ENCODE peak calls at places on chromosomes 3 and 15, in four cellular contexts. W is mesendoderm, O is IMR-90, H is coronary artery. K is an unnamed sample.

GRCh38 chr15:41262571-41262970 is 31.5 kb downstream of the CHP1 start:
- DNase-seq in H (no peak), O (no peak), W (no peak), K (no peak)

GRCh38 chr3:175338775-175339535 is 479.8 kb downstream of the NAALADL2 start:
- DNase-seq in H (no peak), O (peak; percentile 73), W (peak; percentile 29), K (no peak)

GRCh38 chr3:66376568-66376967 is 124.3 kb downstream of the LRIG1 start:
- DNase-seq in O (peak; percentile 85), H (no peak), W (no peak), K (no peak)

GRCh38 chr3:186953011-186953487 is 22.7 kb downstream of the ST6GAL1 start:
- DNase-seq in W (no peak), O (peak; percentile 56), H (no peak), K (no peak)

GRCh38 chr15:40106203-40107161 is 2.2 kb downstream of the BMF start:
- DNase-seq in O (peak; percentile 49), H (peak; percentile 78), W (peak; percentile 98), K (peak; percentile 83)

GRCh38 chr3:186219211-186219638 is 110.3 kb upstream of the ETV5 start:
- DNase-seq in W (no peak), H (no peak), O (no peak), K (no peak)

GRCh38 chr3:160778480-160778879 is 22.4 kb downstream of the PPM1L start:
- DNase-seq in H (no peak), W (no peak), O (no peak), K (no peak)

GRCh38 chr3:21750831-21751391 is at the start of gene ZNF385D:
- DNase-seq in O (peak; percentile 33), W (peak; percentile 97), H (peak; percentile 89), K (no peak)

GRCh38 chr3:27681249-27681748 is 40.8 kb downstream of the EOMES start:
- DNase-seq in O (peak; percentile 83), W (peak; percentile 88), H (no peak), K (peak; percentile 38)

DNA sequence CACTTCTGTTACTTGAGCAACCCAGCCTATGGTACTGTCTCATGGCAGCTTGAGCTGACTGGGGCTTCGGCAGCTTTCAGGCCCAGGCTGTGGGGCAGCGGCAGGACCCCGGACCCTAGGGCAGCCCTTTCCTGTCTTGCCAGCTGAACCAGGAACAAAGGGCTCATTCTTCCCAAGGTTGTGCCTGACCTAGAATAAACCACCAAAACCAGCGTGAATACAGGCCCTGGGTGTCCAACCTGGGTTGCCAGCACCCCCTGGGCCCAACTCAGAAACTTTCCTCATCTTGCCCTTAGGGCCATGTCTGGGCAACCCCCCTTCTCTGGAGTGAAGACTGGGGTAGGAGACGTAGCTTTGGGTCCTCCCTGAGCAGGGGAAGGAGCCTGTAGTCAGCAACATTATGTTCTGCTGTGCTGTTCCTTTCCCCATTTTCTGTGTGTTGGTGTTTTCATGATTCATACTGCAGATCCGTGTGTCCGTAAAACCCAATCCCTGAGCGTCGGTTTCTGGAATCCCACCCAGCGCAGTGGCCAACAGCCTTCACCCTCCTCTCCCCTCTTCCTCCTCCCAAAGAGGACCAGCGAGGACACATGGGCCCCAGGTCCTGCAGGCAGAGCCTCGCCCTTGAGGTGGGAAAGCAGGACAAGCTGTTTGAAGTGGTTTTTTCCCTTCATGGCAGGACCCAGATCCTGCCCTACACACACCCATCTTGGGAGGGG is 33.5 kb downstream of the TKT start:
- DNase-seq in O (no peak), W (no peak), H (no peak), K (no peak)
- H3K27ac ChIP-seq in O (no peak overlapping the region), W (no peak overlapping the region), H (no peak overlapping the region), K (no peak overlapping the region)

DNA sequence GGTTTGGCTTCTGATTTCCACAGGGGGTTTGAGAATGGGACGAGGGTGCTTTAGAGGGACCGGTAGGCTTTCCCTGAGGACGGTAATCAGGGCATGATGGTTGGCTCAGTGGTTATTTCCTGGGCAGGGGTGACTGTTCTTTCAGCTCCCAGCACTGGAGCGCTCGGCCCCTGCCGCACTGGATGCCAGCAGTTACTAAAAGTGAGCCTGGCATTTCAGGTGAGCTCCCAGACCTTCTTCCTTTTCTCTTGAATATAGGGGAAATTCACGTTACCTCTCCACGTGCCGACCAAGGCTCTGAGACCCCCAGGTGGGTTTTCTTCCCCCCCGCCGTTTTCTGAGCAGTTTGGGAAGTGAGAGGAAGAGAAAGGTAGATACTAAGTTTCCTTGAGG is 1.0 kb downstream of the TEX264 start:
- DNase-seq in O (no peak), W (no peak), H (no peak), K (no peak)
- H3K27ac ChIP-seq in O (no peak overlapping the region), W (no peak overlapping the region), H (no peak overlapping the region), K (peak overlapping the region; percentile 93)

GRCh38 chr3:150150633-150151032 is 179.9 kb upstream of the PFN2 start:
- DNase-seq in O (peak; percentile 47), W (no peak), H (no peak), K (no peak)
- H3K27ac ChIP-seq in O (peak overlapping the region; percentile 27), W (no peak overlapping the region), H (no peak overlapping the region), K (no peak overlapping the region)

GRCh38 chr3:136141296-136141785 is 54.8 kb downstream of the MSL2 start:
- DNase-seq in H (no peak), W (no peak), O (no peak), K (no peak)

GRCh38 chr3:136146981-136147729 is 49.0 kb downstream of the MSL2 start:
- DNase-seq in H (no peak), W (no peak), O (no peak), K (no peak)

GRCh38 chr3:136141891-136142290 is 54.2 kb downstream of the MSL2 start:
- DNase-seq in O (peak; percentile 49), H (no peak), W (no peak), K (no peak)

GRCh38 chr3:136142592-136142991 is 53.5 kb downstream of the MSL2 start:
- DNase-seq in O (peak; percentile 86), H (no peak), W (peak; percentile 98), K (no peak)
- H3K27ac ChIP-seq in O (peak overlapping the region; percentile 29), H (peak overlapping the region; percentile 27), W (no peak overlapping the region), K (no peak overlapping the region)

DNA sequence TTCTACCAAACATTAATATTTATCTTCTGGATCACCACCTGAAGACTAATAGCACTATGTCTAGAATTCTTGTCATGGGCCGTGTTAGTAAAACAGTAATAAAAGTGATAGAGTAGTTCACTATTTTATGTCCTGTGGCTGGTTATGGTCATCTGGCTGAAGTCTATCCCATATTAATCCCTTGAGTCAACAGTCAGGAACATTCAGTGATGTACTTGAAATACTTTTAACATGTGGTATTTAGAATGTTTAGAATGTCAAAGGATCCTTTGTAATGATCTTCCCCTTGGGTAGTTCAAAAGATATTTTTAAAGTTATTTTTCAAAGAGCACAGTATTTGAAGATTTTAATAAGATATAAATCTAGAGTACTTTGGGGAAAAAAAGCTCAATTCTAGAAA is 117.0 kb downstream of the MBNL1 start:
- DNase-seq in H (no peak), W (peak; percentile 14), O (peak; percentile 85), K (no peak)
- H3K27ac ChIP-seq in H (peak overlapping the region; percentile 70), W (no peak overlapping the region), O (no peak overlapping the region), K (peak overlapping the region; percentile 13)

GRCh38 chr15:95018888-95019545 is 787.7 kb downstream of the MCTP2 start:
- DNase-seq in H (no peak), W (peak; percentile 65), O (peak; percentile 83), K (no peak)

GRCh38 chr15:95016511-95017219 is 785.3 kb downstream of the MCTP2 start:
- DNase-seq in O (peak; percentile 37), H (no peak), W (no peak), K (no peak)

GRCh38 chr15:95021816-95022215 is 790.5 kb downstream of the MCTP2 start:
- DNase-seq in H (no peak), W (no peak), O (no peak), K (no peak)

GRCh38 chr15:95019907-95020306 is 788.5 kb downstream of the MCTP2 start:
- DNase-seq in H (no peak), O (no peak), W (no peak), K (no peak)

GRCh38 chr15:95017950-95018349 is 786.6 kb downstream of the MCTP2 start:
- DNase-seq in W (peak; percentile 90), H (no peak), O (no peak), K (no peak)
- H3K27ac ChIP-seq in W (no peak overlapping the region), H (no peak overlapping the region), O (no peak overlapping the region), K (no peak overlapping the region)

DNA sequence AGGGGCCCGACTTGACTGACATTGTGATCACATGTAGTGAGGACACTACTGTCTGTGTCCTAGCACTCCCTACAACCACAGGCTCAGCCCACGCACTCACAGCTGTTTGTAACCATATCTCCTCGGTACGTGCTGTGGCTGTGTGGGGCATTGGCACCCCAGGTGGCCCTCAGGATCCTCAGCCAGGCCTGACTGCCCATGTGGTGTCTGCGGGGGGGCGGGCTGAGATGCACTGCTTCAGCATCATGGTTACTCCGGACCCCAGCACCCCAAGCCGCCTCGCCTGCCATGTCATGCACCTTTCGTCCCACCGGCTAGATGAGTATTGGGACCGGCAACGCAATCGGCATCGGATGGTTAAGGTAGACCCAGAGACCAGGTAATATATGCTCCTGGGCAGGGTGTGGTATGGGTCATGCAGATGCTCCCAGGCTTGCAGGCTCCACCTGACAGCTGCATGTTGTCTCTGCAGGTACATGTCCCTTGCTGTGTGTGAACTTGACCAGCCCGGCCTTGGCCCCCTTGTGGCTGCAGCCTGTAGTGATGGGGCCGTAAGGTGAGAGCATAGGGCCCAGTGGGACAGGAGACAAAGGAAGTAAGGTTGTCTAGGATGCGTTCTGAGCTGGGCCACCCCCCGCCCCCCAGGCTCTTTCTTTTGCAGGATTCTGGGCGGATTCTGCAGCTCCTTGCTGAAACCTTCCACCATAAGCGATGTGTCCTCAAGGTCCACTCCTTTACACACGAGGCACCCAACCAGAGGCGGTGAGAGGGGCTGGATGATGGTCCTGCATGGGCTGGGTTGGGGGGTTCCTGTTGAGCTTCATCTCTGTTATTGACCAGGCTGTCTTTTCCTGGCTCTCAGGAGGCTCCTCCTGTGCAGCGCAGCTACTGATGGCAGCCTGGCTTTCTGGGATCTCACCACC is 4.4 kb downstream of the DALRD3 start:
- DNase-seq in O (no peak), W (peak; percentile 89), H (no peak), K (no peak)
- H3K27ac ChIP-seq in O (no peak overlapping the region), W (no peak overlapping the region), H (no peak overlapping the region), K (no peak overlapping the region)

GRCh38 chr3:49899815-49900214 is 3.9 kb downstream of the MST1R start:
- DNase-seq in H (no peak), W (peak; percentile 70), O (no peak), K (no peak)
- H3K27ac ChIP-seq in H (no peak overlapping the region), W (no peak overlapping the region), O (no peak overlapping the region), K (no peak overlapping the region)

GRCh38 chr3:16550305-16550675 is 36.8 kb upstream of the RFTN1 start:
- DNase-seq in O (no peak), H (no peak), W (peak; percentile 45), K (no peak)

GRCh38 chr3:16547958-16548357 is 34.5 kb upstream of the RFTN1 start:
- DNase-seq in H (no peak), W (no peak), O (no peak), K (no peak)

GRCh38 chr3:16550676-16551341 is 37.3 kb upstream of the RFTN1 start:
- DNase-seq in W (peak; percentile 93), H (no peak), O (peak; percentile 88), K (peak; percentile 81)

GRCh38 chr3:16547555-16547954 is 34.1 kb upstream of the RFTN1 start:
- DNase-seq in O (no peak), H (no peak), W (no peak), K (no peak)

DNA sequence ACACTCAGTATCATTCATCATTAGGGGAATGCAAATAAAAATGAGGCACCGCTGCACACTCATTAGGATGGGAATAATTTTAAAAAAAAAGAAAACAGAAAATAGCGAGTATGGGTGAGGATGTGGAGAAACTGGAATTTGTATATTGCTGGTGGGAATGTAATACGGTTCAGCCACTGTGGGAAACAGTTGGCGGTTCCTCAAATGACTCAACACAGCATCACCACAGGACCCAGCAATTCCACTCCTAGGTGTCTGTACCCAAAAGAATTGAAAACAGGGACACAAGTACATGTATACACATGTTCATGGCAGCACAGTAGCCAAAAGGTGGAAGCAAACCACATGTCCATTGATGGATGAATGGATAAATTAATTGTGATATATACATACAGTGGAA is 35.2 kb upstream of the RFTN1 start:
- DNase-seq in W (no peak), H (no peak), O (peak; percentile 85), K (no peak)
- H3K27ac ChIP-seq in W (no peak overlapping the region), H (no peak overlapping the region), O (no peak overlapping the region), K (no peak overlapping the region)

K was measured in GM12878.